ENCODE peak calls at places on chromosomes 16 and 17, in eight cellular contexts. S, I, W, T, F, M, Z and P are unnamed samples.

GRCh38 chr16:59683709-59684108 is 949.6 kb upstream of the GOT2 start:
- DNase-seq in S (no peak), I (no peak), W (no peak), T (no peak), F (no peak), M (no peak), Z (no peak), P (peak; percentile 5)

GRCh38 chr16:77738706-77739105 is 16.4 kb downstream of the NUDT7 start:
- DNase-seq in S (no peak), I (no peak), W (no peak), T (peak; percentile 12), F (no peak), M (no peak), Z (no peak), P (no peak)

GRCh38 chr16:82264781-82265180 is 94.8 kb upstream of the MPHOSPH6 start:
- DNase-seq in S (no peak), I (no peak), W (peak; percentile 11), T (no peak), F (no peak), M (no peak), Z (no peak), P (no peak)

GRCh38 chr16:81523387-81524115 is 78.9 kb downstream of the CMIP start:
- DNase-seq in S (no peak), I (no peak), W (no peak), T (peak; percentile 90), F (peak; percentile 87), M (no peak), Z (no peak), P (peak; percentile 90)

GRCh38 chr17:28744104-28744801 is 442 bp downstream of the TRAF4 start:
- DNase-seq in S (peak; percentile 92), I (peak; percentile 71), W (peak; percentile 86), T (peak; percentile 44), F (peak; percentile 41), M (peak; percentile 68), Z (peak; percentile 57), P (peak; percentile 90)

GRCh38 chr17:58335779-58336455 is 7.3 kb upstream of the TSPOAP1 start:
- DNase-seq in S (no peak), I (peak; percentile 63), W (no peak), T (peak; percentile 40), F (no peak), M (peak; percentile 89), Z (peak; percentile 91), P (peak; percentile 83)

GRCh38 chr17:13393841-13394710 is 207.7 kb downstream of the HS3ST3A1 start:
- DNase-seq in S (no peak), I (no peak), W (no peak), T (peak; percentile 94), F (peak; percentile 94), M (no peak), Z (no peak), P (peak; percentile 83)

GRCh38 chr17:343875-344752 is 8.5 kb downstream of the RPH3AL start:
- DNase-seq in S (no peak), I (no peak), W (no peak), T (no peak), F (no peak), M (no peak), Z (no peak), P (peak; percentile 15)

GRCh38 chr16:71515026-71515425 is 11.2 kb upstream of the CHST4 start:
- DNase-seq in S (no peak), I (no peak), W (peak; percentile 65), T (no peak), F (no peak), M (no peak), Z (no peak), P (no peak)

GRCh38 chr17:47687748-47688147 is 6.2 kb upstream of the TBKBP1 start:
- DNase-seq in S (peak; percentile 60), I (no peak), W (peak; percentile 61), T (no peak), F (peak; percentile 44), M (no peak), Z (peak; percentile 29), P (peak; percentile 84)

GRCh38 chr16:67800252-67801046 is 5.9 kb downstream of the RANBP10 start:
- DNase-seq in S (no peak), I (no peak), W (no peak), T (no peak), F (no peak), M (no peak), Z (no peak), P (peak; percentile 77)

GRCh38 chr16:56930516-56931252 is 1.3 kb upstream of the HERPUD1 start:
- DNase-seq in S (peak; percentile 26), I (no peak), W (peak; percentile 47), T (no peak), F (no peak), M (peak; percentile 69), Z (peak; percentile 54), P (no peak)

GRCh38 chr16:49280022-49280741 is 1.5 kb downstream of the CBLN1 start:
- DNase-seq in S (peak; percentile 90), I (no peak), W (peak; percentile 89), T (no peak), F (no peak), M (no peak), Z (peak; percentile 26), P (peak; percentile 89)

GRCh38 chr16:49698931-49699715 is 156.8 kb downstream of the ZNF423 start:
- DNase-seq in S (peak; percentile 30), I (no peak), W (peak; percentile 34), T (peak; percentile 53), F (no peak), M (no peak), Z (no peak), P (peak; percentile 96)

GRCh38 chr17:40795019-40795667 is 4.6 kb downstream of the KRT28 start:
- DNase-seq in S (no peak), I (no peak), W (no peak), T (no peak), F (no peak), M (no peak), Z (no peak), P (no peak)

GRCh38 chr17:418421-418751 is 65.8 kb upstream of the RPH3AL start:
- DNase-seq in S (no peak), I (no peak), W (no peak), T (no peak), F (no peak), M (no peak), Z (no peak), P (no peak)

GRCh38 chr16:53893731-53894435 is 189.9 kb downstream of the FTO start:
- DNase-seq in S (no peak), I (no peak), W (no peak), T (peak; percentile 92), F (peak; percentile 91), M (no peak), Z (no peak), P (peak; percentile 78)

GRCh38 chr17:76268991-76269981 is 4.1 kb downstream of the UBALD2 start:
- DNase-seq in S (no peak), I (no peak), W (peak; percentile 53), T (no peak), F (no peak), M (peak; percentile 45), Z (no peak), P (peak; percentile 67)

GRCh38 chr17:9956474-9957131 is 51.5 kb upstream of the RCVRN start:
- DNase-seq in S (no peak), I (no peak), W (no peak), T (no peak), F (no peak), M (no peak), Z (no peak), P (no peak)

GRCh38 chr17:42438600-42439567 is 15.8 kb upstream of the CAVIN1 start:
- DNase-seq in S (no peak), I (peak; percentile 39), W (peak; percentile 69), T (no peak), F (no peak), M (peak; percentile 82), Z (peak; percentile 32), P (no peak)

GRCh38 chr17:77437017-77437416 is 296.2 kb downstream of the SEC14L1 start:
- DNase-seq in S (no peak), I (no peak), W (no peak), T (peak; percentile 78), F (peak; percentile 80), M (peak; percentile 51), Z (no peak), P (no peak)

GRCh38 chr17:77728022-77728671 is 230.4 kb upstream of the TNRC6C start:
- DNase-seq in S (no peak), I (peak; percentile 58), W (peak; percentile 36), T (no peak), F (no peak), M (peak; percentile 44), Z (no peak), P (no peak)

GRCh38 chr17:47698749-47699535 is 5.0 kb downstream of the TBKBP1 start:
- DNase-seq in S (peak; percentile 75), I (no peak), W (peak; percentile 79), T (no peak), F (peak; percentile 29), M (peak; percentile 66), Z (peak; percentile 44), P (peak; percentile 100)

DNA sequence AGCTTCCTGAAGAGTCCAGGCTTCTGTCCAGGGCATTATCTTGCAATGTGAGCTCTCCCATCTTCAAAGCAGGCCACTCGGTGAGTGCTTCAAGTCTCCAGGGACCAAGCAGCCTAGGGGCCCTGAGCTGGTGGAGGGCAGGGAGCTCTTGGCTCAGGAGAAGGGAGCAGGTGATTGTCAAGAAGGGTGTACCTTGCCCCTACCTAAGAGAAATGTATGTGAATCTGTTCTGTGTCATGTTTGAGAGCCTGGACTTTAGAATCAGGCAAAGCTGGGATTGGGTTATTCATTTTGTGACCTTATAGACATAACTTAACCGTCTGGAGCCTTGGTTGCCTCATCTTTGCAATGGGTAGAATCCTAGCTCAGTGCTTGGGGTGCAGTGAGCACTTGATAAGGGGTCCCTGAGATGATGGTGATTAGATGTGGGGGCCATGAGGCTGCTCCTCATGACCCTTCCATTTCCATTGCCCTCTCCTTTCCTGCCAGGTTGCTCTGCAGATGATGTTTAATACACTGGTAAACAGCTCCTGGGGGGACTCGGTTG is 15.9 kb downstream of the ZNF768 start:
- DNase-seq in S (no peak), I (no peak), W (no peak), T (no peak), F (no peak), M (no peak), Z (no peak), P (no peak)
- H3K4me2 ChIP-seq in S (no peak overlapping the region), I (no peak overlapping the region), W (no peak overlapping the region), T (no peak overlapping the region), F (no peak overlapping the region), M (no peak overlapping the region), Z (no peak overlapping the region), P (no peak overlapping the region)

GRCh38 chr16:87653234-87653633 is 50.9 kb downstream of the JPH3 start:
- DNase-seq in S (no peak), I (peak; percentile 38), W (peak; percentile 54), T (peak; percentile 3), F (peak; percentile 2), M (peak; percentile 50), Z (no peak), P (no peak)
- TF ChIP-seq CTCF in S (peak; percentile 47), I (peak; percentile 45), W (peak; percentile 67), T (peak; percentile 50), F (peak; percentile 37), M (peak; percentile 79), Z (peak; percentile 19), P (peak; percentile 44)

DNA sequence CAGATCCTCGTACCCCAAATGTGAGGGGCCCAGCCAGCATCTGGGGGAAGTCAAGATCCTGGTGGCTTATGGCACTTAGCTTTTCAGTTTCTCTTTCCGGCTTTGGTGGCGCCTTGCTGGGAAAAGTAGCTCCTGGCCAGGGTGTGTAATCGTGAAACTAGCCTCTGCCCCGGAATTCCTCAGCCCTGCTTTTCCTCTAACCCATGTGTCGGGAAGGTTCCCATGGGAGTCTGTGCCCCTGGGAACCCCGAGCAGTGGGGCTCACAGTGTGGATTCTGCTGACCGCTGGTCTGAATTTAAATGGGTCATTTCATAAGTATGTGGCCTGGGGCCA is 3.3 kb upstream of the SOCS1 start:
- DNase-seq in S (no peak), I (no peak), W (no peak), T (no peak), F (no peak), M (no peak), Z (no peak), P (peak; percentile 91)
- H3K4me2 ChIP-seq in S (no peak overlapping the region), I (peak overlapping the region; percentile 94), W (no peak overlapping the region), T (peak overlapping the region; percentile 5), F (no peak overlapping the region), M (peak overlapping the region; percentile 79), Z (peak overlapping the region; percentile 69), P (peak overlapping the region; percentile 81)

GRCh38 chr16:84209989-84210388 is 19.0 kb downstream of the ADAD2 start:
- DNase-seq in S (no peak), I (no peak), W (peak; percentile 43), T (peak; percentile 30), F (peak; percentile 15), M (peak; percentile 10), Z (no peak), P (peak; percentile 79)
- TF ChIP-seq CTCF in S (no peak), I (no peak), W (peak; percentile 44), T (no peak), F (no peak), M (peak; percentile 69), Z (no peak), P (no peak)